ENCODE peak calls at places on chromosomes 16 and 17, in eight cellular contexts. L is body of pancreas, P is glutamatergic neuron, Z is esophagus muscularis mucosa, W is heart right ventricle, K is omental fat pad, D is fibroblast of the aortic adventitia, V is astrocyte of the cerebellum. I is an unnamed sample.

GRCh38 chr16:80580109-80580832 is 39.5 kb downstream of the DYNLRB2 start:
- DNase-seq in L (no peak), P (no peak), Z (no peak), W (no peak), K (no peak), D (peak; percentile 24), V (peak; percentile 53), I (no peak)

GRCh38 chr16:57667526-57668258 is 414 bp upstream of the ADGRG3 start:
- DNase-seq in L (peak; percentile 59), P (no peak), Z (no peak), W (no peak), K (no peak), D (no peak), V (no peak), I (no peak)

GRCh38 chr17:38455288-38455915 is 27.1 kb downstream of the ARHGAP23 start:
- DNase-seq in L (no peak), P (no peak), Z (no peak), W (no peak), K (no peak), D (no peak), V (no peak), I (no peak)

GRCh38 chr16:83939266-83939856 is 13.7 kb upstream of the OSGIN1 start:
- DNase-seq in L (no peak), P (no peak), Z (no peak), W (no peak), K (no peak), D (no peak), V (no peak), I (no peak)

GRCh38 chr16:30033270-30033669 is 2.2 kb upstream of the TLCD3B start:
- DNase-seq in L (no peak), P (no peak), Z (no peak), W (no peak), K (no peak), D (no peak), V (no peak), I (no peak)

GRCh38 chr17:9646556-9646905 is 1.2 kb downstream of the USP43 start:
- DNase-seq in L (no peak), P (no peak), Z (no peak), W (no peak), K (no peak), D (no peak), V (no peak), I (peak; percentile 39)

GRCh38 chr16:85524630-85525463 is 88.3 kb upstream of the GSE1 start:
- DNase-seq in L (peak; percentile 61), P (no peak), Z (no peak), W (peak; percentile 58), K (no peak), D (peak; percentile 17), V (peak; percentile 38), I (no peak)

GRCh38 chr17:44014133-44014436 is 678 bp downstream of the TMEM101 start:
- DNase-seq in L (no peak), P (peak; percentile 38), Z (no peak), W (no peak), K (no peak), D (no peak), V (no peak), I (no peak)

GRCh38 chr17:42674755-42675347 is 1.9 kb downstream of the PLEKHH3 start:
- DNase-seq in L (peak; percentile 78), P (no peak), Z (no peak), W (no peak), K (no peak), D (no peak), V (no peak), I (no peak)

GRCh38 chr17:3893003-3893719 is at the start of gene CAMKK1:
- DNase-seq in L (peak; percentile 90), P (peak; percentile 93), Z (peak; percentile 96), W (peak; percentile 91), K (peak; percentile 46), D (peak; percentile 68), V (no peak), I (peak; percentile 87)

GRCh38 chr16:71796501-71796900 is 12.1 kb downstream of the AP1G1 start:
- DNase-seq in L (no peak), P (no peak), Z (no peak), W (no peak), K (no peak), D (no peak), V (no peak), I (no peak)

GRCh38 chr16:85094812-85095211 is 17.5 kb downstream of the CIBAR2 start:
- DNase-seq in L (no peak), P (peak; percentile 12), Z (no peak), W (no peak), K (no peak), D (no peak), V (no peak), I (no peak)

GRCh38 chr17:29159286-29159860 is 20.8 kb downstream of the MYO18A start:
- DNase-seq in L (no peak), P (no peak), Z (no peak), W (no peak), K (no peak), D (no peak), V (no peak), I (no peak)

GRCh38 chr16:51630051-51630450 is 479.0 kb upstream of the SALL1 start:
- DNase-seq in L (no peak), P (no peak), Z (no peak), W (no peak), K (no peak), D (no peak), V (no peak), I (no peak)

GRCh38 chr16:31143036-31143888 is 6.6 kb downstream of the PRSS36 start:
- DNase-seq in L (peak; percentile 33), P (no peak), Z (no peak), W (no peak), K (no peak), D (no peak), V (no peak), I (no peak)

GRCh38 chr16:11494029-11494428 is 92.7 kb downstream of the LITAF start:
- DNase-seq in L (no peak), P (no peak), Z (no peak), W (no peak), K (no peak), D (no peak), V (no peak), I (no peak)

GRCh38 chr17:51764387-51764971 is 394.0 kb downstream of the CA10 start:
- DNase-seq in L (peak; percentile 59), P (peak; percentile 64), Z (no peak), W (no peak), K (no peak), D (peak; percentile 64), V (peak; percentile 38), I (peak; percentile 51)

GRCh38 chr17:50765454-50766221 is 1.7 kb downstream of the ANKRD40CL start:
- DNase-seq in L (no peak), P (no peak), Z (peak; percentile 91), W (no peak), K (no peak), D (no peak), V (no peak), I (no peak)

GRCh38 chr16:50152386-50152806 is 710 bp upstream of the TENT4B start:
- DNase-seq in L (peak; percentile 48), P (peak; percentile 25), Z (no peak), W (no peak), K (no peak), D (peak; percentile 36), V (no peak), I (no peak)

GRCh38 chr17:73474370-73474988 is 162.7 kb upstream of the CDC42EP4 start:
- DNase-seq in L (peak; percentile 70), P (peak; percentile 76), Z (no peak), W (peak; percentile 82), K (peak; percentile 28), D (peak; percentile 63), V (peak; percentile 31), I (peak; percentile 79)

GRCh38 chr16:1559446-1559975 is 26.0 kb downstream of the TMEM204 start:
- DNase-seq in L (no peak), P (no peak), Z (no peak), W (no peak), K (no peak), D (no peak), V (no peak), I (no peak)

GRCh38 chr17:77110006-77110374 is 30.8 kb upstream of the SEC14L1 start:
- DNase-seq in L (no peak), P (no peak), Z (no peak), W (no peak), K (no peak), D (peak; percentile 52), V (peak; percentile 61), I (no peak)

GRCh38 chr16:20740007-20740883 is 1.4 kb downstream of the THUMPD1 start:
- DNase-seq in L (peak; percentile 18), P (no peak), Z (peak; percentile 64), W (no peak), K (no peak), D (peak; percentile 5), V (no peak), I (no peak)

GRCh38 chr16:20781697-20782096 is 17.9 kb downstream of the ACSM3 start:
- DNase-seq in L (no peak), P (no peak), Z (peak; percentile 8), W (no peak), K (no peak), D (no peak), V (no peak), I (no peak)

GRCh38 chr16:47886631-47887415 is 269.0 kb downstream of the ABCC12 start:
- DNase-seq in L (no peak), P (no peak), Z (peak; percentile 80), W (no peak), K (no peak), D (no peak), V (no peak), I (no peak)

GRCh38 chr17:14301761-14302401 is 1.0 kb downstream of the HS3ST3B1 start:
- DNase-seq in L (peak; percentile 33), P (peak; percentile 31), Z (no peak), W (peak; percentile 47), K (no peak), D (peak; percentile 64), V (no peak), I (no peak)

GRCh38 chr17:70320642-70321345 is 151.5 kb downstream of the KCNJ2 start:
- DNase-seq in L (peak; percentile 32), P (no peak), Z (no peak), W (no peak), K (no peak), D (peak; percentile 51), V (no peak), I (no peak)

GRCh38 chr17:16428098-16428882 is 12.9 kb downstream of the TRPV2 start:
- DNase-seq in L (peak; percentile 71), P (peak; percentile 84), Z (no peak), W (peak; percentile 47), K (no peak), D (peak; percentile 49), V (no peak), I (peak; percentile 48)
- TF ChIP-seq CTCF in L (peak; percentile 55), P (peak; percentile 79), Z (peak; percentile 28), W (peak; percentile 59), K (no peak), D (peak; percentile 70), V (peak; percentile 61), I (peak; percentile 55)

GRCh38 chr17:74815671-74816370 is 39.7 kb upstream of the NAT9 start:
- DNase-seq in L (no peak), P (peak; percentile 38), Z (no peak), W (no peak), K (no peak), D (no peak), V (no peak), I (no peak)
- TF ChIP-seq CTCF in L (no peak), P (peak; percentile 14), Z (no peak), W (no peak), K (no peak), D (no peak), V (peak; percentile 32), I (no peak)

GRCh38 chr16:22099256-22099975 is 7.1 kb downstream of the VWA3A start:
- DNase-seq in L (no peak), P (no peak), Z (peak; percentile 26), W (no peak), K (no peak), D (no peak), V (no peak), I (no peak)
- TF ChIP-seq CTCF in L (no peak), P (no peak), Z (no peak), W (no peak), K (no peak), D (no peak), V (no peak), I (no peak)

GRCh38 chr17:81112461-81112860 is 52.8 kb upstream of the PVALEF start:
- DNase-seq in L (no peak), P (no peak), Z (no peak), W (no peak), K (no peak), D (no peak), V (no peak), I (no peak)
- TF ChIP-seq CTCF in L (no peak), P (no peak), Z (no peak), W (no peak), K (no peak), D (no peak), V (no peak), I (no peak)